ENCODE peak calls at places on chromosomes 4 and X, in eight cellular contexts. One of them, this sample, is unnamed. For H3K9me3, the result is how much of the 10 kb centered on the place peaks cover.

GRCh38 chr4:8350841-8351461 is 81.4 kb downstream of the HTRA3 start:
- DNase-seq in right cardiac atrium: no peak
- DNase-seq in psoas muscle: no peak
- DNase-seq in lung: no peak
- DNase-seq in stomach: peak
- DNase-seq in heart right ventricle: no peak
- DNase-seq in testis: no peak
- DNase-seq in hepatocyte: no peak
- DNase-seq in this sample: no peak

GRCh38 chr4:166198516-166198915 is 325.5 kb downstream of the TLL1 start:
- DNase-seq in hepatocyte: no peak
- DNase-seq in psoas muscle: no peak
- DNase-seq in lung: no peak
- DNase-seq in heart right ventricle: no peak
- DNase-seq in stomach: no peak
- DNase-seq in right cardiac atrium: no peak
- DNase-seq in testis: no peak
- DNase-seq in this sample: no peak

GRCh38 chr4:107183155-107183774 is 147.2 kb upstream of the DKK2 start:
- DNase-seq in hepatocyte: peak
- DNase-seq in psoas muscle: no peak
- DNase-seq in heart right ventricle: no peak
- DNase-seq in testis: peak
- DNase-seq in stomach: no peak
- DNase-seq in right cardiac atrium: no peak
- DNase-seq in lung: no peak
- DNase-seq in this sample: peak

GRCh38 chrX:102606115-102606514 is 6.8 kb downstream of the ARMCX5 start:
- DNase-seq in hepatocyte: no peak
- DNase-seq in heart right ventricle: no peak
- DNase-seq in testis: no peak
- DNase-seq in psoas muscle: no peak
- DNase-seq in stomach: no peak
- DNase-seq in lung: no peak
- DNase-seq in right cardiac atrium: no peak
- DNase-seq in this sample: no peak

GRCh38 chrX:68083510-68083909 is 349.8 kb downstream of the OPHN1 start:
- DNase-seq in psoas muscle: no peak
- DNase-seq in hepatocyte: no peak
- DNase-seq in heart right ventricle: no peak
- DNase-seq in lung: no peak
- DNase-seq in testis: no peak
- DNase-seq in stomach: no peak
- DNase-seq in right cardiac atrium: no peak
- DNase-seq in this sample: no peak

GRCh38 chr4:1497189-1497801 is 91.1 kb upstream of the NKX1-1 start:
- DNase-seq in stomach: no peak
- DNase-seq in lung: no peak
- DNase-seq in heart right ventricle: no peak
- DNase-seq in psoas muscle: no peak
- DNase-seq in hepatocyte: no peak
- DNase-seq in testis: no peak
- DNase-seq in right cardiac atrium: no peak
- DNase-seq in this sample: no peak

GRCh38 chrX:136689441-136689840 is 41.5 kb downstream of the CD40LG start:
- DNase-seq in heart right ventricle: no peak
- DNase-seq in right cardiac atrium: no peak
- DNase-seq in testis: no peak
- DNase-seq in stomach: no peak
- DNase-seq in lung: no peak
- DNase-seq in hepatocyte: no peak
- DNase-seq in psoas muscle: no peak
- DNase-seq in this sample: no peak

GRCh38 chrX:1535241-1536041 is 1.5 kb downstream of the P2RY8 start:
- DNase-seq in right cardiac atrium: no peak
- DNase-seq in hepatocyte: no peak
- DNase-seq in testis: peak
- DNase-seq in stomach: no peak
- DNase-seq in psoas muscle: no peak
- DNase-seq in heart right ventricle: no peak
- DNase-seq in lung: no peak
- DNase-seq in this sample: peak

GRCh38 chrX:54223581-54223980 is 40.5 kb upstream of the FAM120C start:
- DNase-seq in hepatocyte: no peak
- DNase-seq in psoas muscle: no peak
- DNase-seq in heart right ventricle: no peak
- DNase-seq in right cardiac atrium: no peak
- DNase-seq in lung: no peak
- DNase-seq in stomach: no peak
- DNase-seq in testis: no peak
- DNase-seq in this sample: no peak

GRCh38 chr4:157226601-157227000 is 6.1 kb downstream of the GRIA2 start:
- DNase-seq in heart right ventricle: no peak
- DNase-seq in testis: no peak
- DNase-seq in psoas muscle: no peak
- DNase-seq in lung: no peak
- DNase-seq in right cardiac atrium: no peak
- DNase-seq in hepatocyte: no peak
- DNase-seq in stomach: no peak
- DNase-seq in this sample: no peak

GRCh38 chrX:51743179-51743957 is at the start of gene GSPT2:
- DNase-seq in hepatocyte: peak
- DNase-seq in stomach: peak
- DNase-seq in heart right ventricle: peak
- DNase-seq in psoas muscle: peak
- DNase-seq in lung: peak
- DNase-seq in testis: peak
- DNase-seq in right cardiac atrium: peak
- DNase-seq in this sample: peak

GRCh38 chr4:150087007-150087406 is 8.8 kb downstream of the DCLK2 start:
- DNase-seq in hepatocyte: no peak
- DNase-seq in heart right ventricle: no peak
- DNase-seq in psoas muscle: no peak
- DNase-seq in testis: no peak
- DNase-seq in stomach: no peak
- DNase-seq in right cardiac atrium: no peak
- DNase-seq in lung: no peak
- DNase-seq in this sample: no peak

GRCh38 chr4:140924761-140925392 is 168.7 kb upstream of the TBC1D9 start:
- DNase-seq in psoas muscle: no peak
- DNase-seq in testis: no peak
- DNase-seq in hepatocyte: no peak
- DNase-seq in stomach: no peak
- DNase-seq in lung: no peak
- DNase-seq in heart right ventricle: no peak
- DNase-seq in right cardiac atrium: no peak
- DNase-seq in this sample: no peak

GRCh38 chr4:26860922-26861433 is 337 bp downstream of the STIM2 start:
- DNase-seq in testis: peak
- DNase-seq in lung: peak
- DNase-seq in psoas muscle: peak
- DNase-seq in right cardiac atrium: peak
- DNase-seq in heart right ventricle: peak
- DNase-seq in stomach: peak
- DNase-seq in hepatocyte: peak
- DNase-seq in this sample: peak

GRCh38 chr4:40409835-40410234 is 74.7 kb downstream of the CHRNA9 start:
- DNase-seq in lung: no peak
- DNase-seq in right cardiac atrium: no peak
- DNase-seq in stomach: no peak
- DNase-seq in heart right ventricle: no peak
- DNase-seq in psoas muscle: no peak
- DNase-seq in hepatocyte: no peak
- DNase-seq in testis: no peak
- DNase-seq in this sample: no peak

GRCh38 chrX:130060122-130061069 is 49.9 kb downstream of the ELF4 start:
- DNase-seq in heart right ventricle: peak
- DNase-seq in stomach: peak
- DNase-seq in psoas muscle: peak
- DNase-seq in hepatocyte: peak
- DNase-seq in right cardiac atrium: peak
- DNase-seq in testis: peak
- DNase-seq in lung: peak
- DNase-seq in this sample: peak

GRCh38 chr4:147943159-147943638 is 211.3 kb downstream of the ARHGAP10 start:
- DNase-seq in right cardiac atrium: no peak
- DNase-seq in testis: no peak
- DNase-seq in hepatocyte: no peak
- DNase-seq in stomach: no peak
- DNase-seq in lung: no peak
- DNase-seq in psoas muscle: no peak
- DNase-seq in heart right ventricle: no peak
- DNase-seq in this sample: no peak

GRCh38 chrX:110081740-110082139 is 78.8 kb downstream of the TMEM164 start:
- DNase-seq in heart right ventricle: peak
- DNase-seq in right cardiac atrium: no peak
- DNase-seq in stomach: peak
- DNase-seq in hepatocyte: no peak
- DNase-seq in lung: no peak
- DNase-seq in testis: no peak
- DNase-seq in psoas muscle: peak
- DNase-seq in this sample: no peak

GRCh38 chrX:24799565-24799964 is 105.8 kb downstream of the POLA1 start:
- DNase-seq in lung: no peak
- DNase-seq in stomach: no peak
- DNase-seq in hepatocyte: no peak
- DNase-seq in heart right ventricle: no peak
- DNase-seq in right cardiac atrium: no peak
- DNase-seq in testis: no peak
- DNase-seq in psoas muscle: no peak
- DNase-seq in this sample: no peak
- H3K9me3 ChIP-seq in lung: under half
- H3K9me3 ChIP-seq in stomach: under half
- H3K9me3 ChIP-seq in hepatocyte: under half
- H3K9me3 ChIP-seq in heart right ventricle: under half
- H3K9me3 ChIP-seq in right cardiac atrium: under half
- H3K9me3 ChIP-seq in testis: under half
- H3K9me3 ChIP-seq in psoas muscle: under half
- H3K9me3 ChIP-seq in this sample: under half

DNA sequence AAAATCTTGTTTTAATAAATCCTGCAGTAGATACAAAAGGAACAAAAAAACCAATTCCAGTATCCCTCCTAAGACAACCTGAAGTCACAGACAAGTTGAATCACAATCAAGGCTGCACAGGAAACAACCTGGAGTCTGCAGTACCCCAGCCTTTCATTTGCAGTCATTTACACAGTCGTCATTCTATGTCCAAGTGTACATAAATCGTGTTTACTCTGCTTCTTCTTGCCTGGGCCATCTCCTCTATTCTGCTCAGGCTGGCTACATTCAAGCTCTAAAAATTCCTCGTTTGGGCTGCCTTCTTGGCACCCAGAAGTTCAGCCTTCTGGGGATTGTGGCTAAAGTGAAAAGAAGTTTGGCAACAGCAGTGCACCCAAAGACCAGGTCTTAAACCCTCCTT is 37.8 kb downstream of the NALF2 start:
- DNase-seq in heart right ventricle: no peak
- DNase-seq in testis: no peak
- DNase-seq in right cardiac atrium: no peak
- DNase-seq in psoas muscle: no peak
- DNase-seq in hepatocyte: no peak
- DNase-seq in lung: no peak
- DNase-seq in stomach: no peak
- DNase-seq in this sample: no peak
- H3K9me3 ChIP-seq in heart right ventricle: under half
- H3K9me3 ChIP-seq in testis: under half
- H3K9me3 ChIP-seq in right cardiac atrium: under half
- H3K9me3 ChIP-seq in psoas muscle: under half
- H3K9me3 ChIP-seq in hepatocyte: under half
- H3K9me3 ChIP-seq in lung: under half
- H3K9me3 ChIP-seq in stomach: under half
- H3K9me3 ChIP-seq in this sample: under half

GRCh38 chr4:24078347-24078962 is 188.6 kb upstream of the PPARGC1A start:
- DNase-seq in stomach: no peak
- DNase-seq in psoas muscle: no peak
- DNase-seq in testis: no peak
- DNase-seq in right cardiac atrium: no peak
- DNase-seq in hepatocyte: no peak
- DNase-seq in heart right ventricle: no peak
- DNase-seq in lung: no peak
- DNase-seq in this sample: no peak
- H3K9me3 ChIP-seq in stomach: under half
- H3K9me3 ChIP-seq in psoas muscle: under half
- H3K9me3 ChIP-seq in testis: under half
- H3K9me3 ChIP-seq in right cardiac atrium: under half
- H3K9me3 ChIP-seq in hepatocyte: under half
- H3K9me3 ChIP-seq in heart right ventricle: under half
- H3K9me3 ChIP-seq in lung: under half
- H3K9me3 ChIP-seq in this sample: under half

GRCh38 chrX:151710457-151710856 is 5.4 kb upstream of the FATE1 start:
- DNase-seq in psoas muscle: no peak
- DNase-seq in testis: no peak
- DNase-seq in heart right ventricle: no peak
- DNase-seq in lung: no peak
- DNase-seq in right cardiac atrium: no peak
- DNase-seq in stomach: no peak
- DNase-seq in hepatocyte: no peak
- DNase-seq in this sample: no peak
- H3K9me3 ChIP-seq in psoas muscle: under half
- H3K9me3 ChIP-seq in testis: under half
- H3K9me3 ChIP-seq in heart right ventricle: under half
- H3K9me3 ChIP-seq in lung: under half
- H3K9me3 ChIP-seq in right cardiac atrium: under half
- H3K9me3 ChIP-seq in stomach: under half
- H3K9me3 ChIP-seq in hepatocyte: under half
- H3K9me3 ChIP-seq in this sample: under half

DNA sequence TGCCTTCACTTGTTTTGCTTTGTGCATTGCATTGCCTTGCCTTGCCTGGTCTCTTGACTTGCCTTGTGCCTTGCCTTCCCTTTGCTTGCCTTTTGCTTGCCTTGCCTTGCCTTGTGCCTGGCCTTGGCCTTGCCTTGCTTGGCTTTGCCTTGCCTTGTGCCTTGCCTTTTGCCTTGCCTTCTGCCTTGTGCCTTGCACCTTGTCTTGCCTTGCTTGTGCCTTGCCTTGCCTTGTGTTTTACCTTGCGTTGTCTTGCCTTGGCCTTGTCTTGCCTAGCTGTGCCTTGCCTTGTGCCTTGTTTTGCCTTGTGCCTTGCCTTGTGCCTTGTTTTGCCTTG is 95.3 kb downstream of the TAB3 start:
- DNase-seq in heart right ventricle: no peak
- DNase-seq in hepatocyte: no peak
- DNase-seq in testis: no peak
- DNase-seq in lung: no peak
- DNase-seq in psoas muscle: no peak
- DNase-seq in right cardiac atrium: no peak
- DNase-seq in stomach: no peak
- DNase-seq in this sample: no peak
- H3K9me3 ChIP-seq in heart right ventricle: under half
- H3K9me3 ChIP-seq in hepatocyte: under half
- H3K9me3 ChIP-seq in testis: under half
- H3K9me3 ChIP-seq in lung: half or more
- H3K9me3 ChIP-seq in psoas muscle: under half
- H3K9me3 ChIP-seq in right cardiac atrium: under half
- H3K9me3 ChIP-seq in stomach: under half
- H3K9me3 ChIP-seq in this sample: under half